ENCODE peak calls at places on chromosomes 2 and 18, in seven cellular contexts. M is CD8-positive, alpha-beta T cell; P is astrocyte; X is GM12864; L is fibroblast of villous mesenchyme; U is PC-9; Y is HCT116. S is an unnamed sample.

GRCh38 chr2:54604771-54605350 is 118.6 kb upstream of the EML6 start:
- DNase-seq in M (no peak), P (no peak), X (no peak), L (no peak), U (no peak), Y (no peak), S (no peak)

GRCh38 chr2:129734343-129735034 is 245.0 kb upstream of the RAB6C start:
- DNase-seq in M (no peak), P (no peak), X (no peak), L (no peak), U (no peak), Y (no peak), S (no peak)

GRCh38 chr2:240467659-240468299 is 32.3 kb downstream of the GPC1 start:
- DNase-seq in M (peak), P (no peak), X (no peak), L (no peak), U (no peak), Y (no peak), S (no peak)

GRCh38 chr2:20582600-20583221 is 68.2 kb downstream of the HS1BP3 start:
- DNase-seq in M (no peak), P (no peak), X (no peak), L (no peak), U (no peak), Y (no peak), S (no peak)

GRCh38 chr18:12086677-12087482 is 6.8 kb upstream of the ANKRD62 start:
- DNase-seq in M (no peak), P (no peak), X (no peak), L (no peak), U (no peak), Y (no peak), S (no peak)

GRCh38 chr2:197873293-197873701 is 68.9 kb downstream of the PLCL1 start:
- DNase-seq in M (no peak), P (peak), X (no peak), L (peak), U (no peak), Y (no peak), S (peak)

GRCh38 chr2:207156045-207156444 is 9.7 kb downstream of the KLF7 start:
- DNase-seq in M (no peak), P (no peak), X (no peak), L (no peak), U (no peak), Y (no peak), S (no peak)

GRCh38 chr18:53458944-53459580 is 765.4 kb downstream of the MBD2 start:
- DNase-seq in M (no peak), P (peak), X (no peak), L (no peak), U (no peak), Y (no peak), S (peak)

GRCh38 chr18:53819174-53819573 is 405.3 kb downstream of the MBD2 start:
- DNase-seq in M (no peak), P (no peak), X (no peak), L (no peak), U (no peak), Y (no peak), S (no peak)

GRCh38 chr2:86764661-86765307 is 25.9 kb downstream of the CD8A start:
- DNase-seq in M (peak), P (peak), X (peak), L (peak), U (no peak), Y (peak), S (peak)

GRCh38 chr2:115880558-115880957 is 1438.1 kb downstream of the DPP10 start:
- DNase-seq in M (no peak), P (no peak), X (no peak), L (no peak), U (no peak), Y (no peak), S (no peak)

GRCh38 chr2:218964041-218964771 is 4.7 kb downstream of the CDK5R2 start:
- DNase-seq in M (no peak), P (peak), X (no peak), L (peak), U (peak), Y (no peak), S (peak)

GRCh38 chr2:216692636-216693413 is 2.5 kb downstream of the IGFBP5 start:
- DNase-seq in M (peak), P (peak), X (no peak), L (peak), U (no peak), Y (peak), S (peak)

GRCh38 chr2:136051001-136051724 is 65.7 kb upstream of the DARS1 start:
- DNase-seq in M (no peak), P (no peak), X (no peak), L (no peak), U (no peak), Y (no peak), S (no peak)

GRCh38 chr18:3441290-3441689 is 8.7 kb upstream of the TGIF1 start:
- DNase-seq in M (peak), P (no peak), X (no peak), L (no peak), U (no peak), Y (no peak), S (peak)

GRCh38 chr2:120712180-120712678 is 23.4 kb upstream of the GLI2 start:
- DNase-seq in M (no peak), P (peak), X (no peak), L (peak), U (no peak), Y (no peak), S (no peak)

GRCh38 chr2:148298201-148298600 is 277.3 kb downstream of the MBD5 start:
- DNase-seq in M (no peak), P (peak), X (no peak), L (no peak), U (no peak), Y (no peak), S (peak)

GRCh38 chr2:108707300-108707699 is 12.0 kb upstream of the RANBP2 start:
- DNase-seq in M (no peak), P (no peak), X (no peak), L (no peak), U (no peak), Y (no peak), S (no peak)

GRCh38 chr2:73700111-73700510 is 37.0 kb downstream of the TPRKB start:
- DNase-seq in M (no peak), P (no peak), X (no peak), L (peak), U (peak), Y (no peak), S (no peak)

GRCh38 chr2:162092656-162093556 is 18.9 kb upstream of the DPP4 start:
- DNase-seq in M (no peak), P (peak), X (no peak), L (peak), U (peak), Y (peak), S (peak)

GRCh38 chr18:41644466-41644865 is 310.6 kb upstream of the PIK3C3 start:
- DNase-seq in M (no peak), P (no peak), X (no peak), L (no peak), U (no peak), Y (no peak), S (no peak)

GRCh38 chr18:70195014-70195614 is 10.4 kb downstream of the RTTN start:
- DNase-seq in M (no peak), P (no peak), X (peak), L (no peak), U (no peak), Y (no peak), S (no peak)

GRCh38 chr18:80251700-80252099 is 4.4 kb upstream of the PARD6G start:
- DNase-seq in M (no peak), P (no peak), X (no peak), L (no peak), U (no peak), Y (no peak), S (no peak)

GRCh38 chr2:46294185-46294836 is 2.9 kb upstream of the EPAS1 start:
- DNase-seq in M (peak), P (no peak), X (no peak), L (peak), U (peak), Y (no peak), S (peak)

GRCh38 chr2:9201185-9201891 is 5.3 kb upstream of the ASAP2 start:
- DNase-seq in M (no peak), P (peak), X (no peak), L (peak), U (peak), Y (no peak), S (peak)

GRCh38 chr2:226423498-226423960 is 376.1 kb downstream of the IRS1 start:
- DNase-seq in M (peak), P (peak), X (peak), L (peak), U (no peak), Y (no peak), S (no peak)

GRCh38 chr2:85175369-85176299 is 42.4 kb downstream of the TCF7L1 start:
- DNase-seq in M (no peak), P (peak), X (no peak), L (peak), U (no peak), Y (no peak), S (peak)

GRCh38 chr2:160426604-160427003 is 67.0 kb downstream of the RBMS1 start:
- DNase-seq in M (no peak), P (no peak), X (no peak), L (no peak), U (no peak), Y (no peak), S (no peak)

GRCh38 chr2:160429248-160430000 is 64.2 kb downstream of the RBMS1 start:
- DNase-seq in M (no peak), P (peak), X (peak), L (peak), U (peak), Y (peak), S (peak)

GRCh38 chr2:160430001-160430344 is 63.6 kb downstream of the RBMS1 start:
- DNase-seq in M (no peak), P (no peak), X (no peak), L (no peak), U (no peak), Y (no peak), S (no peak)

GRCh38 chr2:160427629-160428424 is 65.8 kb downstream of the RBMS1 start:
- DNase-seq in M (peak), P (peak), X (no peak), L (peak), U (peak), Y (no peak), S (peak)

GRCh38 chr2:160428425-160428763 is 65.2 kb downstream of the RBMS1 start:
- DNase-seq in M (no peak), P (no peak), X (no peak), L (no peak), U (no peak), Y (no peak), S (no peak)
- H3K4me3 ChIP-seq in M (peak), P (no peak), X (no peak), L (no peak), U (no peak), Y (no peak), S (peak)

DNA sequence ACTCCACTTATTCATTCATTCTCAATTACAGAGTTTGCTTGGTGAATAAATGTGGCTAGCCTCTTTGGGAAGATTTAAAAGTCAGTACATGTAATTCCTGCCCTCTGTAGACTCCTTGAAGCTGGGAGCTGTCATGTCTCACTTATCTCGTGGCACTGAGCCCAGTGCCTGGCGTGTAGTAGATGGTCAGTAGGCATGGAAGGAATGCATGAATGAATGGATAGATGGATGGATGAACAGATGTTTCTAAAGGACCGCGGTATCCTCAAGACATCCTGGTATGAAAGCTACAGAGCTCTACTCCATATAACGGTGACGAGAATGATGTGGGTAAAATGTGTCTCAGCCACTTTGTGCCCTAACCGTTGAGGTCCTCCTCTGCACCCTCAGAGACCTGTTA is 83.0 kb downstream of the MARCO start:
- DNase-seq in M (no peak), P (no peak), X (no peak), L (no peak), U (no peak), Y (no peak), S (no peak)
- TF ChIP-seq CTCF in M (no peak), P (no peak), X (no peak), L (no peak), U (no peak), Y (no peak), S (no peak)

GRCh38 chr2:42223822-42224268 is 54.7 kb downstream of the EML4 start:
- DNase-seq in M (no peak), P (peak), X (no peak), L (peak), U (no peak), Y (no peak), S (peak)
- H3K4me3 ChIP-seq in M (no peak), P (no peak), X (no peak), L (no peak), U (no peak), Y (no peak), S (no peak)

GRCh38 chr2:152335016-152335850 is at the start of gene FMNL2:
- DNase-seq in M (peak), P (peak), X (peak), L (peak), U (peak), Y (peak), S (peak)
- TF ChIP-seq CTCF in M (no peak), P (no peak), X (no peak), L (peak), U (no peak), Y (no peak), S (no peak)